ENCODE peak calls at places on chromosome 7, in ten cellular contexts. F is transverse colon, Y is GM12878, S is upper lobe of left lung, N is A549, T is esophagus muscularis mucosa, Z is tibial nerve, I is stomach, Q is SK-N-SH, K is suprapubic skin. A is an unnamed sample.

GRCh38 chr7:5396542-5396941 is 27.1 kb downstream of the TNRC18 start:
- DNase-seq in Z (peak), S (peak), Y (peak), K (no peak), F (peak), T (no peak), I (peak), N (peak), Q (peak), A (peak)

GRCh38 chr7:28957822-28958234 is 302 bp downstream of the TRIL start:
- DNase-seq in K (no peak), Q (peak), T (peak), F (no peak), N (no peak), S (no peak), Y (no peak), Z (no peak), I (no peak), A (no peak)

GRCh38 chr7:4683043-4683883 is 1.2 kb downstream of the FOXK1 start:
- DNase-seq in N (no peak), S (peak), Q (peak), Y (no peak), F (peak), K (no peak), Z (no peak), I (no peak), T (no peak), A (peak)

GRCh38 chr7:16365177-16365576 is 56.2 kb downstream of the CRPPA start:
- DNase-seq in Q (peak), T (no peak), F (no peak), I (no peak), N (no peak), K (no peak), Y (no peak), S (no peak), Z (no peak), A (no peak)

GRCh38 chr7:75663302-75663907 is 75.3 kb downstream of the HIP1 start:
- DNase-seq in Q (no peak), F (no peak), T (no peak), Y (no peak), I (no peak), K (no peak), Z (no peak), N (no peak), S (no peak), A (no peak)

GRCh38 chr7:90723233-90723632 is 127.1 kb downstream of the CDK14 start:
- DNase-seq in N (no peak), F (no peak), S (no peak), Z (no peak), T (peak), K (no peak), I (no peak), Q (no peak), Y (no peak), A (no peak)

GRCh38 chr7:126856691-126857291 is 395.9 kb downstream of the GRM8 start:
- DNase-seq in Z (no peak), N (peak), K (no peak), S (no peak), Q (no peak), I (no peak), F (no peak), T (no peak), Y (no peak), A (no peak)

GRCh38 chr7:1459930-1460756 is 873 bp upstream of the MICALL2 start:
- DNase-seq in K (no peak), Z (peak), I (no peak), Y (no peak), Q (no peak), N (no peak), F (peak), T (no peak), S (peak), A (peak)

GRCh38 chr7:40884226-40884625 is 749.4 kb downstream of the SUGCT start:
- DNase-seq in N (no peak), S (no peak), Q (no peak), Z (no peak), I (no peak), Y (no peak), K (no peak), F (no peak), T (no peak), A (no peak)

GRCh38 chr7:70322786-70323185 is 724.5 kb downstream of the AUTS2 start:
- DNase-seq in F (no peak), Y (no peak), I (no peak), N (no peak), S (no peak), Z (no peak), T (no peak), Q (no peak), K (no peak), A (no peak)

GRCh38 chr7:120582916-120583315 is 275.0 kb downstream of the TSPAN12 start:
- DNase-seq in Y (no peak), Q (no peak), F (no peak), T (no peak), N (no peak), Z (no peak), I (no peak), K (no peak), S (no peak), A (no peak)

GRCh38 chr7:120586561-120586960 is 271.4 kb downstream of the TSPAN12 start:
- DNase-seq in N (no peak), S (no peak), K (no peak), Y (no peak), I (no peak), Z (no peak), F (no peak), Q (no peak), T (no peak), A (no peak)

GRCh38 chr7:120587281-120587680 is 270.7 kb downstream of the TSPAN12 start:
- DNase-seq in K (no peak), N (no peak), Z (no peak), S (no peak), Y (no peak), I (no peak), F (no peak), T (no peak), Q (no peak), A (no peak)

GRCh38 chr7:120588411-120588810 is 269.5 kb downstream of the TSPAN12 start:
- DNase-seq in N (no peak), S (no peak), F (no peak), T (no peak), Q (no peak), Y (no peak), K (no peak), I (no peak), Z (no peak), A (no peak)

GRCh38 chr7:120583835-120584586 is 273.9 kb downstream of the TSPAN12 start:
- DNase-seq in S (no peak), Q (no peak), T (no peak), Y (no peak), K (no peak), F (no peak), I (no peak), Z (no peak), N (no peak), A (no peak)
- TF ChIP-seq EP300 in S (no peak), Q (no peak), T (no peak), Y (no peak), K (no peak), F (no peak), I (no peak), Z (no peak), N (no peak), A (no peak)

GRCh38 chr7:50953303-50953702 is 170.6 kb upstream of the GRB10 start:
- DNase-seq in K (no peak), Q (no peak), T (peak), Z (peak), Y (no peak), N (no peak), F (no peak), S (no peak), I (no peak), A (no peak)

GRCh38 chr7:50952544-50952943 is 169.8 kb upstream of the GRB10 start:
- DNase-seq in Z (no peak), I (no peak), T (peak), S (no peak), K (no peak), Q (no peak), F (no peak), N (no peak), Y (no peak), A (no peak)

GRCh38 chr7:50954716-50955115 is 172.0 kb upstream of the GRB10 start:
- DNase-seq in Q (no peak), F (no peak), Y (no peak), I (no peak), K (no peak), S (peak), T (no peak), Z (no peak), N (no peak), A (no peak)

GRCh38 chr7:50954245-50954644 is 171.5 kb upstream of the GRB10 start:
- DNase-seq in Y (no peak), K (no peak), I (no peak), Z (no peak), T (peak), Q (no peak), F (no peak), S (no peak), N (no peak), A (no peak)

GRCh38 chr7:50953820-50954219 is 171.1 kb upstream of the GRB10 start:
- DNase-seq in Y (no peak), N (no peak), Z (no peak), I (no peak), F (no peak), K (no peak), T (peak), S (no peak), Q (no peak), A (no peak)
- TF ChIP-seq EP300 in Y (no peak), N (no peak), Z (no peak), I (no peak), F (no peak), K (no peak), T (no peak), S (no peak), Q (no peak), A (no peak)

GRCh38 chr7:155187061-155187785 is 110.5 kb upstream of the INSIG1 start:
- DNase-seq in I (no peak), S (no peak), Q (no peak), Z (no peak), Y (no peak), T (no peak), K (no peak), F (no peak), N (no peak), A (peak)
- TF ChIP-seq EP300 in I (no peak), S (no peak), Q (no peak), Z (no peak), Y (no peak), T (no peak), K (no peak), F (no peak), N (no peak), A (no peak)

GRCh38 chr7:135714534-135715009 is 13.4 kb downstream of the SLC13A4 start:
- DNase-seq in F (no peak), S (no peak), K (no peak), I (no peak), Y (no peak), T (no peak), Z (no peak), N (peak), Q (peak), A (no peak)
- TF ChIP-seq EP300 in F (no peak), S (no peak), K (no peak), I (no peak), Y (no peak), T (no peak), Z (no peak), N (no peak), Q (peak), A (no peak)

GRCh38 chr7:103149808-103150180 is 895 bp upstream of the NAPEPLD start:
- DNase-seq in N (no peak), T (no peak), F (no peak), I (no peak), S (no peak), Y (no peak), Z (no peak), K (no peak), Q (no peak), A (no peak)
- TF ChIP-seq EP300 in N (no peak), T (no peak), F (no peak), I (no peak), S (no peak), Y (no peak), Z (no peak), K (no peak), Q (no peak), A (no peak)

GRCh38 chr7:31146026-31146425 is 93.9 kb downstream of the ADCYAP1R1 start:
- DNase-seq in I (no peak), Z (no peak), T (no peak), Y (no peak), N (no peak), Q (no peak), S (no peak), K (no peak), F (no peak), A (no peak)
- TF ChIP-seq EP300 in I (no peak), Z (no peak), T (no peak), Y (no peak), N (no peak), Q (no peak), S (no peak), K (no peak), F (no peak), A (no peak)

DNA sequence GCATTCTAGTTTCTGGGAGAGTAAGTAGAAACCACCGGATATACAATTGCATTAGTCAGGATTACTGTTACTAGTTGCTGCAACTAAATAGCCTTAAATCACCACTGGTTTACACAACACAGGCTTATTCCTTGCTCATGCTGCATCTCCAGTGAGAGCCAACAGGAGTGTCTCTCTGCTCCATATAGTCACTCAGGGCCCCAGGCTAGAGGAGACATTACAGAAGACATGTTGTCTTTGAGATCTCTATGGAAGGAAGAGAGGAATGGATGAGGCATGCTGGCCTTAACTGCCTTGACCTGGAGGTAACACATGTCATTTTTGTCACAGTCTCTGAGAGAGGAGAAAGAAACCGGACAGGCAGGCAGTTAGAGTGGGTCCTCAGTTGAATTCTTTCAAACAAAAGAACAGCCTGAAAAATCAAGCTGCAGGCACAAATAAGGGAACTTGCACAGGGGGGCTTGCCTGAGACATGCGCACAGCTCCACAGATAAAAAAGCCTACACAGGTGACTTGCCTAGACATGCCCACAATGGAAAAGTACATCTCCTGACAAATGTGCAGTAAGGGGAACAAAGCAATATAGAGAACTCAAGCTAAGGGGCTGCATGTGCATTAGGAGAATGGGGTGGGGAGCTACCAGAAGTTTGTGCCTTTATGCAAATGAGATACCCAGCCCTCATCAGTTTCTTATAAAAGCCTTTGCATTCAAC is 348.0 kb downstream of the TYW1 start:
- DNase-seq in K (no peak), N (no peak), F (no peak), T (peak), S (no peak), Q (no peak), Z (no peak), I (no peak), Y (no peak), A (peak)
- TF ChIP-seq EP300 in K (no peak), N (no peak), F (no peak), T (no peak), S (no peak), Q (no peak), Z (no peak), I (no peak), Y (no peak), A (no peak)

DNA sequence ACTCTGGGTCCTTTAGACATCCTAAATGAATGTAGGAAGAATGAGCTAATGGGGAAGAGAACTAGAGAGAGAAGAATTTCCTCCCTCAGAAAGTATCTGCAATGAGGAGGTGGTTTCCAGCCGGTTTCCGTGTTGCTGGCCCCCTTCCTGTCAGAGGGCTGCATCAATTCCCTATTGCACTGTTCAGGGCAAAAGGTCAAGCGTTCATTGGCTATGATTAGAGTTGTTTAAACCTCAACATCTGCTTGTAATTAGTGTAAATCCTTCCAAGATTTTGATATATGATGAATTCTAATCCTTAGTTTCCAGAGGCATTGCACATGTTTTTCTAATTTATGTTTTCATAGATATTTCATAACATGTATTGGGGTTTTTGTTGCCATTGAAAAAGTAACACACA is 107.3 kb upstream of the SGCE start:
- DNase-seq in Z (no peak), Q (peak), I (no peak), Y (no peak), K (no peak), S (no peak), F (no peak), N (no peak), T (no peak), A (peak)
- TF ChIP-seq EP300 in Z (no peak), Q (no peak), I (no peak), Y (no peak), K (no peak), S (no peak), F (no peak), N (no peak), T (no peak), A (no peak)

A was measured in sigmoid colon.